ENCODE peak calls at places on chromosome 1, in nine cellular contexts. A, R, V, S, U, Q, N, H and J are unnamed samples. For H3K4me1, the result is how much of the 10 kb centered on the place peaks cover.

GRCh38 chr1:61224609-61225008 is 142.2 kb downstream of the NFIA start:
- DNase-seq in A (no peak), R (no peak), V (no peak), S (no peak), U (no peak), Q (no peak), N (no peak), H (no peak), J (no peak)

GRCh38 chr1:150106331-150106730 is 38.8 kb downstream of the VPS45 start:
- DNase-seq in A (peak), R (no peak), V (no peak), S (peak), U (no peak), Q (no peak), N (no peak), H (no peak), J (no peak)

GRCh38 chr1:61680500-61680899 is 44.4 kb downstream of the TM2D1 start:
- DNase-seq in A (no peak), R (no peak), V (no peak), S (no peak), U (no peak), Q (no peak), N (no peak), H (no peak), J (no peak)

GRCh38 chr1:223217781-223218180 is 74.7 kb upstream of the TLR5 start:
- DNase-seq in A (no peak), R (no peak), V (no peak), S (no peak), U (no peak), Q (no peak), N (no peak), H (no peak), J (no peak)

GRCh38 chr1:91958926-91959325 is 9.7 kb downstream of the BRDT start:
- DNase-seq in A (no peak), R (no peak), V (no peak), S (no peak), U (no peak), Q (no peak), N (no peak), H (no peak), J (peak)

GRCh38 chr1:114026797-114027196 is 47.5 kb downstream of the OLFML3 start:
- DNase-seq in A (no peak), R (no peak), V (no peak), S (no peak), U (no peak), Q (no peak), N (no peak), H (peak), J (no peak)

GRCh38 chr1:1426961-1427934 is 6.2 kb upstream of the ANKRD65 start:
- DNase-seq in A (no peak), R (no peak), V (peak), S (peak), U (no peak), Q (peak), N (peak), H (peak), J (no peak)

GRCh38 chr1:203911806-203912205 is 50.4 kb downstream of the SNRPE start:
- DNase-seq in A (no peak), R (no peak), V (no peak), S (no peak), U (no peak), Q (no peak), N (no peak), H (peak), J (no peak)

GRCh38 chr1:220453371-220453770 is 74.6 kb upstream of the MARK1 start:
- DNase-seq in A (peak), R (no peak), V (no peak), S (no peak), U (no peak), Q (no peak), N (no peak), H (no peak), J (no peak)

GRCh38 chr1:159010398-159010797 is 691 bp downstream of the IFI16 start:
- DNase-seq in A (peak), R (no peak), V (no peak), S (no peak), U (no peak), Q (no peak), N (no peak), H (peak), J (no peak)

GRCh38 chr1:23779826-23780371 is 1.7 kb downstream of the PITHD1 start:
- DNase-seq in A (no peak), R (no peak), V (no peak), S (no peak), U (no peak), Q (no peak), N (no peak), H (peak), J (peak)

GRCh38 chr1:183227963-183228649 is 42.0 kb downstream of the LAMC2 start:
- DNase-seq in A (peak), R (peak), V (peak), S (peak), U (peak), Q (peak), N (peak), H (peak), J (peak)
- TF ChIP-seq EZH2phosphoT487 in A (no peak), R (no peak), V (no peak), S (no peak), U (no peak), Q (no peak), N (no peak), H (no peak), J (no peak)

GRCh38 chr1:211605613-211606326 is 26.8 kb upstream of the SLC30A1 start:
- DNase-seq in A (no peak), R (no peak), V (no peak), S (no peak), U (no peak), Q (no peak), N (no peak), H (no peak), J (no peak)
- H3K4me1 ChIP-seq in A (under half), R (under half), V (under half), S (under half), U (under half), Q (under half), N (under half), H (under half), J (under half)

GRCh38 chr1:94302960-94303359 is 65.6 kb upstream of the ARHGAP29 start:
- DNase-seq in A (no peak), R (no peak), V (no peak), S (no peak), U (no peak), Q (no peak), N (no peak), H (no peak), J (no peak)
- H3K27ac ChIP-seq in A (no peak), R (peak), V (no peak), S (no peak), U (no peak), Q (no peak), N (no peak), H (no peak), J (no peak)

DNA sequence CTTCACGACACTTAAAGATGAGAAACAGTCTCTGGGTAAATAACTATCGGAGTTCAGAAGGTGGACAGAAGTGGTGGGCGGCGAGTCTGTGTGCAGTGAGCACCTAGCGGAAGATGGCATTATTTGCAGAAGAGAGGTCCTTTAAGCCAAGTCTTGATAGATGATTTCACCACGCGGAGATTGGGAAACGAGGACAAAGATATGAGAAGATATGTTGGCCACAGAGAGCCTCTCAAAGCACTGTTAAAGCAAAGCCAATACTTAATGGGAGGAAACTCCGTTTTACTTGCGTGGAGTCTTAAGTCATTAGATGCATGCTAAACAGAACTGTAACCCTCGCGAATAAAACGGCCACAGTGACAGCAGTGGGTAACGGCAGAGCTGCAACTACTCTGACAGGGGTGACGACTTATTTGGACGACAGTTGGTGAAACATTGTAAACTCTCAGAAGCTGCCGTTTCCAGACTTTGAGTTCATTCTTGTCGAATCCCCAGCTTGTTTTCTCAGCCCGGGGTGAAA is 576 bp upstream of the CEP350 start:
- DNase-seq in A (peak), R (no peak), V (peak), S (peak), U (peak), Q (peak), N (peak), H (peak), J (no peak)
- TF ChIP-seq EZH2phosphoT487 in A (no peak), R (no peak), V (no peak), S (no peak), U (no peak), Q (no peak), N (no peak), H (no peak), J (no peak)

GRCh38 chr1:3473381-3473844 is 18.9 kb downstream of the ARHGEF16 start:
- DNase-seq in A (no peak), R (no peak), V (no peak), S (no peak), U (no peak), Q (no peak), N (no peak), H (peak), J (no peak)
- H3K4me1 ChIP-seq in A (under half), R (under half), V (under half), S (under half), U (under half), Q (under half), N (under half), H (under half), J (under half)